ENCODE peak calls at places on chromosomes 12 and 14, in seven cellular contexts. One of them, this sample, is unnamed.

GRCh38 chr12:94650143-94651056 is at the start of gene TMCC3:
- DNase-seq in cardiac muscle cell: peak; percentile 70
- DNase-seq in mesendoderm: peak; percentile 41
- DNase-seq in tibial nerve: no peak
- DNase-seq in sigmoid colon: peak; percentile 67
- DNase-seq in AG04450: no peak
- DNase-seq in neuronal stem cell: peak; percentile 50
- DNase-seq in this sample: peak; percentile 33

GRCh38 chr14:79825046-79825521 is 386.2 kb downstream of the DIO2 start:
- DNase-seq in sigmoid colon: no peak
- DNase-seq in tibial nerve: peak; percentile 59
- DNase-seq in mesendoderm: peak; percentile 3
- DNase-seq in cardiac muscle cell: no peak
- DNase-seq in AG04450: no peak
- DNase-seq in neuronal stem cell: no peak
- DNase-seq in this sample: no peak

GRCh38 chr14:91114079-91115065 is 499 bp downstream of the DGLUCY start:
- DNase-seq in AG04450: no peak
- DNase-seq in cardiac muscle cell: peak; percentile 57
- DNase-seq in sigmoid colon: peak; percentile 69
- DNase-seq in tibial nerve: peak; percentile 64
- DNase-seq in mesendoderm: peak; percentile 97
- DNase-seq in neuronal stem cell: peak; percentile 92
- DNase-seq in this sample: peak; percentile 60

GRCh38 chr14:91350813-91351507 is 66.7 kb downstream of the CCDC88C start:
- DNase-seq in sigmoid colon: no peak
- DNase-seq in cardiac muscle cell: no peak
- DNase-seq in mesendoderm: no peak
- DNase-seq in tibial nerve: no peak
- DNase-seq in neuronal stem cell: no peak
- DNase-seq in AG04450: no peak
- DNase-seq in this sample: no peak

GRCh38 chr14:67837011-67837624 is 17.5 kb downstream of the RAD51B start:
- DNase-seq in sigmoid colon: peak; percentile 71
- DNase-seq in cardiac muscle cell: peak; percentile 71
- DNase-seq in mesendoderm: peak; percentile 77
- DNase-seq in AG04450: peak; percentile 61
- DNase-seq in neuronal stem cell: no peak
- DNase-seq in tibial nerve: peak; percentile 74
- DNase-seq in this sample: peak; percentile 60

GRCh38 chr14:58922211-58922940 is 266.1 kb upstream of the DAAM1 start:
- DNase-seq in tibial nerve: no peak
- DNase-seq in neuronal stem cell: no peak
- DNase-seq in sigmoid colon: no peak
- DNase-seq in cardiac muscle cell: no peak
- DNase-seq in mesendoderm: no peak
- DNase-seq in AG04450: no peak
- DNase-seq in this sample: no peak

GRCh38 chr12:107446476-107446875 is 239.1 kb upstream of the PWP1 start:
- DNase-seq in mesendoderm: no peak
- DNase-seq in AG04450: no peak
- DNase-seq in cardiac muscle cell: no peak
- DNase-seq in neuronal stem cell: no peak
- DNase-seq in sigmoid colon: no peak
- DNase-seq in tibial nerve: no peak
- DNase-seq in this sample: peak; percentile 65

GRCh38 chr12:18261273-18261672 is at the start of gene PIK3C2G:
- DNase-seq in tibial nerve: no peak
- DNase-seq in cardiac muscle cell: no peak
- DNase-seq in AG04450: no peak
- DNase-seq in mesendoderm: no peak
- DNase-seq in neuronal stem cell: no peak
- DNase-seq in sigmoid colon: no peak
- DNase-seq in this sample: no peak

GRCh38 chr14:21264025-21264801 is 5.0 kb downstream of the HNRNPC start:
- DNase-seq in tibial nerve: no peak
- DNase-seq in mesendoderm: no peak
- DNase-seq in sigmoid colon: no peak
- DNase-seq in cardiac muscle cell: no peak
- DNase-seq in neuronal stem cell: no peak
- DNase-seq in AG04450: peak; percentile 45
- DNase-seq in this sample: no peak

GRCh38 chr12:92927436-92928116 is 1.5 kb downstream of the EEA1 start:
- DNase-seq in tibial nerve: no peak
- DNase-seq in AG04450: no peak
- DNase-seq in sigmoid colon: no peak
- DNase-seq in neuronal stem cell: no peak
- DNase-seq in mesendoderm: peak; percentile 81
- DNase-seq in cardiac muscle cell: no peak
- DNase-seq in this sample: no peak

GRCh38 chr12:24919346-24920001 is 29.4 kb downstream of the BCAT1 start:
- DNase-seq in tibial nerve: no peak
- DNase-seq in AG04450: no peak
- DNase-seq in mesendoderm: no peak
- DNase-seq in sigmoid colon: no peak
- DNase-seq in neuronal stem cell: no peak
- DNase-seq in cardiac muscle cell: no peak
- DNase-seq in this sample: no peak

GRCh38 chr12:81627336-81628189 is 131.6 kb downstream of the PPFIA2 start:
- DNase-seq in AG04450: peak; percentile 0
- DNase-seq in mesendoderm: peak; percentile 53
- DNase-seq in sigmoid colon: no peak
- DNase-seq in neuronal stem cell: peak; percentile 20
- DNase-seq in cardiac muscle cell: peak; percentile 81
- DNase-seq in tibial nerve: peak; percentile 35
- DNase-seq in this sample: no peak

GRCh38 chr12:119659289-119659897 is 8.5 kb upstream of the PRKAB1 start:
- DNase-seq in sigmoid colon: no peak
- DNase-seq in mesendoderm: no peak
- DNase-seq in AG04450: no peak
- DNase-seq in neuronal stem cell: peak; percentile 35
- DNase-seq in tibial nerve: peak; percentile 56
- DNase-seq in cardiac muscle cell: peak; percentile 49
- DNase-seq in this sample: peak; percentile 21

GRCh38 chr14:99323603-99324185 is 51.7 kb upstream of the BCL11B start:
- DNase-seq in sigmoid colon: no peak
- DNase-seq in cardiac muscle cell: no peak
- DNase-seq in AG04450: no peak
- DNase-seq in mesendoderm: no peak
- DNase-seq in neuronal stem cell: no peak
- DNase-seq in tibial nerve: no peak
- DNase-seq in this sample: no peak

GRCh38 chr14:95774265-95775160 is 60.6 kb upstream of the TCL1A start:
- DNase-seq in cardiac muscle cell: peak; percentile 61
- DNase-seq in tibial nerve: peak; percentile 67
- DNase-seq in neuronal stem cell: peak; percentile 57
- DNase-seq in mesendoderm: peak; percentile 73
- DNase-seq in AG04450: no peak
- DNase-seq in sigmoid colon: no peak
- DNase-seq in this sample: peak; percentile 67

GRCh38 chr14:95533391-95533821 is 1.4 kb upstream of the GLRX5 start:
- DNase-seq in cardiac muscle cell: no peak
- DNase-seq in mesendoderm: peak; percentile 44
- DNase-seq in tibial nerve: no peak
- DNase-seq in AG04450: no peak
- DNase-seq in sigmoid colon: no peak
- DNase-seq in neuronal stem cell: no peak
- DNase-seq in this sample: peak; percentile 26

GRCh38 chr12:16346931-16347330 is 514 bp upstream of the MGST1 start:
- DNase-seq in cardiac muscle cell: no peak
- DNase-seq in tibial nerve: no peak
- DNase-seq in AG04450: no peak
- DNase-seq in sigmoid colon: no peak
- DNase-seq in neuronal stem cell: no peak
- DNase-seq in mesendoderm: no peak
- DNase-seq in this sample: peak; percentile 10

GRCh38 chr12:2168808-2169207 is 116.0 kb downstream of the CACNA1C start:
- DNase-seq in sigmoid colon: peak; percentile 54
- DNase-seq in mesendoderm: no peak
- DNase-seq in AG04450: no peak
- DNase-seq in cardiac muscle cell: no peak
- DNase-seq in neuronal stem cell: no peak
- DNase-seq in tibial nerve: no peak
- DNase-seq in this sample: no peak

GRCh38 chr14:104680806-104681688 is 8.4 kb upstream of the INF2 start:
- DNase-seq in tibial nerve: no peak
- DNase-seq in mesendoderm: peak; percentile 59
- DNase-seq in sigmoid colon: peak; percentile 89
- DNase-seq in AG04450: no peak
- DNase-seq in cardiac muscle cell: peak; percentile 55
- DNase-seq in neuronal stem cell: no peak
- DNase-seq in this sample: peak; percentile 56

GRCh38 chr12:127628655-127629054 is 638.3 kb upstream of the TMEM132C start:
- DNase-seq in tibial nerve: no peak
- DNase-seq in AG04450: no peak
- DNase-seq in neuronal stem cell: no peak
- DNase-seq in sigmoid colon: no peak
- DNase-seq in cardiac muscle cell: no peak
- DNase-seq in mesendoderm: no peak
- DNase-seq in this sample: no peak

GRCh38 chr12:3362751-3363150 is 128.3 kb upstream of the PRMT8 start:
- DNase-seq in mesendoderm: no peak
- DNase-seq in sigmoid colon: no peak
- DNase-seq in tibial nerve: no peak
- DNase-seq in cardiac muscle cell: no peak
- DNase-seq in neuronal stem cell: no peak
- DNase-seq in AG04450: no peak
- DNase-seq in this sample: no peak

GRCh38 chr12:68428724-68429580 is 96.8 kb upstream of the MDM1 start:
- DNase-seq in mesendoderm: no peak
- DNase-seq in cardiac muscle cell: no peak
- DNase-seq in neuronal stem cell: no peak
- DNase-seq in AG04450: no peak
- DNase-seq in tibial nerve: no peak
- DNase-seq in sigmoid colon: no peak
- DNase-seq in this sample: no peak

GRCh38 chr14:37060496-37061260 is 111.7 kb downstream of the SLC25A21 start:
- DNase-seq in tibial nerve: no peak
- DNase-seq in mesendoderm: no peak
- DNase-seq in neuronal stem cell: no peak
- DNase-seq in cardiac muscle cell: no peak
- DNase-seq in sigmoid colon: no peak
- DNase-seq in AG04450: no peak
- DNase-seq in this sample: no peak

GRCh38 chr12:26231930-26232329 is 36.6 kb downstream of the SSPN start:
- DNase-seq in mesendoderm: no peak
- DNase-seq in AG04450: no peak
- DNase-seq in neuronal stem cell: no peak
- DNase-seq in tibial nerve: no peak
- DNase-seq in sigmoid colon: no peak
- DNase-seq in cardiac muscle cell: no peak
- DNase-seq in this sample: no peak

GRCh38 chr14:55122441-55122986 is 6.5 kb upstream of the LGALS3 start:
- DNase-seq in neuronal stem cell: no peak
- DNase-seq in tibial nerve: no peak
- DNase-seq in sigmoid colon: no peak
- DNase-seq in cardiac muscle cell: peak; percentile 77
- DNase-seq in mesendoderm: no peak
- DNase-seq in AG04450: no peak
- DNase-seq in this sample: no peak

DNA sequence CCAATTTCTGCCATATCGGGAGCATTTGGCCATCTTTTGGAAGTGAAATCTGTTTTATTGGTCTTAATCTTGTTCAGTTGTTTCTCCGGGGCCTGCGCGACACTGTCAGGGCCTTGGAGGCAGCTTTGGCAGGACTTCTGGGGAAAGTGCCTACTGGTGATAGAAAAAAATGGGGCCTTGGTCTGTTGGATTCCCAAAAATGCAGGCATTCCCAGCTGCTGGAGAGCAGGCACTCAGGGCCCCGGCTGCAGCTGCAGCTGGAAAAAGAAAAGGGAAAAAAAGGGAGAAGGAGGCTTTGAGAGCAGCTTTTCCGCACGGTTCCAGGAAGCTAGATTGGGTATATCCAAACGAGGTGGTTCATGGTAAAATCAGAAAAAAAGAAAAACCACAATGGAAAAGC is 134.8 kb upstream of the RFLNA start:
- DNase-seq in sigmoid colon: no peak
- DNase-seq in mesendoderm: no peak
- DNase-seq in cardiac muscle cell: no peak
- DNase-seq in tibial nerve: no peak
- DNase-seq in AG04450: no peak
- DNase-seq in neuronal stem cell: no peak
- DNase-seq in this sample: no peak
- H3K27ac ChIP-seq in sigmoid colon: no peak overlapping the region
- H3K27ac ChIP-seq in mesendoderm: no peak overlapping the region
- H3K27ac ChIP-seq in cardiac muscle cell: no peak overlapping the region
- H3K27ac ChIP-seq in tibial nerve: no peak overlapping the region
- H3K27ac ChIP-seq in AG04450: no peak overlapping the region
- H3K27ac ChIP-seq in neuronal stem cell: peak overlapping the region; percentile 5
- H3K27ac ChIP-seq in this sample: no peak overlapping the region

GRCh38 chr12:106118-106561 is 39.6 kb downstream of the IQSEC3 start:
- DNase-seq in sigmoid colon: peak; percentile 50
- DNase-seq in tibial nerve: no peak
- DNase-seq in mesendoderm: peak; percentile 89
- DNase-seq in neuronal stem cell: no peak
- DNase-seq in AG04450: no peak
- DNase-seq in cardiac muscle cell: no peak
- DNase-seq in this sample: peak; percentile 35
- H3K27me3 ChIP-seq in sigmoid colon: peaks cover 30% of the 10 kb centered on the region
- H3K27me3 ChIP-seq in tibial nerve: peaks cover 12% of the 10 kb centered on the region
- H3K27me3 ChIP-seq in mesendoderm: no peaks in the 10 kb centered on the region
- H3K27me3 ChIP-seq in neuronal stem cell: peaks cover 29% of the 10 kb centered on the region
- H3K27me3 ChIP-seq in AG04450: peaks cover 34% of the 10 kb centered on the region
- H3K27me3 ChIP-seq in cardiac muscle cell: no peaks in the 10 kb centered on the region
- H3K27me3 ChIP-seq in this sample: no peaks in the 10 kb centered on the region

DNA sequence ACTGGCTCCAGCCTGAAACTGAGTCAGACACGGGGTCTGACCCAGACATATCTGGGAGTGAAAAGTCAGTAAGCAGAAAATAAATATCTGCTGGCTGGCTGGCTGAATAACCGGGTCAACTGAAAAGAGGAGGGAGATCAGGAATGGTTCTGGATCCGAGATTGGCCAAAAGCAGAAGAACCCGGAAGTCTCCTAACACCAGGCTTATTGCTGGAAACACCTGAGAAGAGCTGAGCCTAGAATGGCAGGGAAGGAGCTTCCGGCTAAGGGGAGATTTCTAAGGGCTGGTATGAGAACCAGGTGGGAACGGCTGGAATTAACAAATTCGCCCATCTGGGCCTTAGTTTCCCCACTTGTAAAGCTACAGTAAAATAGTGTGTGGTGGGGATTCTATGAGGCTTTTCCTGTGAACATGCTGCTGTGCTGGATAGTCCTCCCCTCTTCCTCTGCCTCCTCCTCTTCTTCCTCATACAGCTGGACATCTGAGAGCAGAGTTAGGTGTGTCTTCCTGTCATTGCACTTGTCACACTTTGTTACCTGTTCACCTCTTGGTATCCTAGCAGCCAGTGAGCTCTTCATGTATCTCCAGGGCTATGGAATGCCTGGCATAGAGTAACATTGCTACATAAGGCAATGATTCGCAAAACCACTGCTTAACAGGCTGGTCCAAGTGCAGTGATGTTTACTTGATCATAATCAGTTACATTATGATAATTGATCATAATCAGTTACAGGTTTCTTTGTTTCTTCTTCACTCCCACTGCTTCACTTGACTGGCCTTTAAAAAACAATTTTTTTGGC is 2.0 kb upstream of the SHMT2 start:
- DNase-seq in cardiac muscle cell: no peak
- DNase-seq in tibial nerve: no peak
- DNase-seq in mesendoderm: peak; percentile 47
- DNase-seq in neuronal stem cell: no peak
- DNase-seq in sigmoid colon: no peak
- DNase-seq in AG04450: no peak
- DNase-seq in this sample: no peak
- H3K27ac ChIP-seq in cardiac muscle cell: no peak overlapping the region
- H3K27ac ChIP-seq in tibial nerve: no peak overlapping the region
- H3K27ac ChIP-seq in mesendoderm: no peak overlapping the region
- H3K27ac ChIP-seq in neuronal stem cell: no peak overlapping the region
- H3K27ac ChIP-seq in sigmoid colon: no peak overlapping the region
- H3K27ac ChIP-seq in AG04450: no peak overlapping the region
- H3K27ac ChIP-seq in this sample: peak overlapping the region; percentile 68

GRCh38 chr14:35952584-35952983 is 126.4 kb downstream of the BRMS1L start:
- DNase-seq in sigmoid colon: no peak
- DNase-seq in mesendoderm: peak; percentile 11
- DNase-seq in neuronal stem cell: no peak
- DNase-seq in cardiac muscle cell: no peak
- DNase-seq in tibial nerve: no peak
- DNase-seq in AG04450: no peak
- DNase-seq in this sample: no peak
- H3K27me3 ChIP-seq in sigmoid colon: no peaks in the 10 kb centered on the region
- H3K27me3 ChIP-seq in mesendoderm: no peaks in the 10 kb centered on the region
- H3K27me3 ChIP-seq in neuronal stem cell: peaks cover 70% of the 10 kb centered on the region
- H3K27me3 ChIP-seq in cardiac muscle cell: no peaks in the 10 kb centered on the region
- H3K27me3 ChIP-seq in tibial nerve: no peaks in the 10 kb centered on the region
- H3K27me3 ChIP-seq in AG04450: peaks cover 3% of the 10 kb centered on the region
- H3K27me3 ChIP-seq in this sample: peaks cover 56% of the 10 kb centered on the region